ENCODE peak calls at places on chromosomes 5 and 9, in six cellular contexts. S is neural crest cell, Y is GM10248, N is kidney, Z is Peyer's patch, D is fibroblast of lung. A is an unnamed sample.

GRCh38 chr9:121598167-121599000 is 53.0 kb upstream of the DAB2IP start:
- DNase-seq in S (peak; percentile 60), Y (no peak), N (peak; percentile 96), Z (peak; percentile 57), D (peak; percentile 87), A (peak; percentile 55)

GRCh38 chr9:133992780-133993634 is 883 bp upstream of the VAV2 start:
- DNase-seq in S (peak; percentile 60), Y (peak; percentile 90), N (peak; percentile 96), Z (peak; percentile 91), D (peak; percentile 89), A (peak; percentile 89)

GRCh38 chr5:157545911-157546310 is 29.7 kb downstream of the ADAM19 start:
- DNase-seq in S (no peak), Y (no peak), N (no peak), Z (no peak), D (no peak), A (no peak)

GRCh38 chr5:39998518-39998917 is 573.7 kb upstream of the DAB2 start:
- DNase-seq in S (no peak), Y (no peak), N (no peak), Z (no peak), D (no peak), A (no peak)

GRCh38 chr5:178477224-178478201 is 112.7 kb downstream of the COL23A1 start:
- DNase-seq in S (no peak), Y (no peak), N (no peak), Z (no peak), D (no peak), A (no peak)

GRCh38 chr5:1007681-1008450 is 736 bp upstream of the NKD2 start:
- DNase-seq in S (no peak), Y (no peak), N (peak; percentile 65), Z (peak; percentile 46), D (no peak), A (no peak)

GRCh38 chr5:140800816-140801493 is at the start of gene PCDHA3:
- DNase-seq in S (no peak), Y (no peak), N (no peak), Z (no peak), D (peak; percentile 18), A (peak; percentile 36)

GRCh38 chr5:103094737-103095136 is 25.2 kb downstream of the GIN1 start:
- DNase-seq in S (no peak), Y (no peak), N (no peak), Z (no peak), D (no peak), A (no peak)

GRCh38 chr5:157431544-157432200 is 28.3 kb upstream of the NIPAL4 start:
- DNase-seq in S (no peak), Y (peak; percentile 56), N (no peak), Z (no peak), D (peak; percentile 58), A (peak; percentile 75)

GRCh38 chr5:126938461-126938860 is 91.9 kb downstream of the MARCHF3 start:
- DNase-seq in S (no peak), Y (no peak), N (no peak), Z (no peak), D (peak; percentile 78), A (peak; percentile 90)

GRCh38 chr5:74919487-74919886 is 53.3 kb upstream of the FAM169A start:
- DNase-seq in S (no peak), Y (peak; percentile 44), N (no peak), Z (no peak), D (peak; percentile 58), A (peak; percentile 78)

GRCh38 chr5:163350083-163350482 is 87.3 kb upstream of the CCNG1 start:
- DNase-seq in S (no peak), Y (no peak), N (no peak), Z (no peak), D (no peak), A (no peak)

GRCh38 chr5:38404667-38405276 is 146.4 kb downstream of the EGFLAM start:
- DNase-seq in S (no peak), Y (no peak), N (no peak), Z (no peak), D (no peak), A (no peak)

DNA sequence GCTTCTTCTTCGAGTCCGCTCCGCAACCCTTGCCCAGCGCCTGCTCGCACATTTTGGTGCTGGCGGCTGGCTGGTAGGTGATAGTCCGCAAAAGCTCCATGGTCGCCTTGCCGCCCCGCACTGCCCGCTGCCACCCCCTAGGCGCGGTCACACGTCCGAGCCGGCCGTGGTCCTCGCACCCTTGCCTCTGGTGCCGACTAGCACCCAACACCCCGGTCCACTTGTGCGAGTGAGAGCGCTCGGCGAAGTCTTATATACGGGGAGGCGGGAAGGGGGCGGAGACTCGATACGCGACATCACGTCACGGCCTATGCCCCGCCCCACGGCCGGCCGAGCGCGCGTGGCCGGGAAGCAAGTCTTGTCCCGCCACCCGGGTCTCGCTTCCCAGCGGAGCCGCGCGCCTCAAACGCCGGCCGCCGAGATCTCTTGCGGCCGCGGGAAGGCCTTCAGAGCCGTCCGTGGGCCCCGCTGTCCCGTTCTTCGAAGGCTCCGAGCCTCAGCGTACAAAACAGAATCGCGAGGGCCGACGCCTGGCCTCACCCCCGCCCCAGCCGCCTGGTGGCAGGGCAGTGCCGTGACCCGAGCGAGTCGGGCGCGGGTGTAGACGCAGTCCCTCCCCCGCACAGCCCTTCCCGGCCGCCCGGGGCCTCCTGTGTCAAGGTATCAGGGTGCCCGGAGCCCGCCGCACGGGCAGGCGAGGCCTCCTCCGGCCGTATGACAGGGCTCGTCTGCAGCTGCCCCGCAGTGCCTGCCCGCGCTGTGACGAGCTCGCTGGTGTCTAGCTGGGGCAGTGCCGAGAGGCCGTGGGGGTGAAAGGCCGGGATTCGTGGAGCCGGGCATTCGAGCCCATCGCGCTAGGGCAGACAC is at the start of gene PLK2:
- DNase-seq in S (peak; percentile 83), Y (peak; percentile 85), N (peak; percentile 97), Z (peak; percentile 96), D (peak; percentile 92), A (peak; percentile 97)
- TF ChIP-seq CTCF in S (peak; percentile 50), Y (peak; percentile 38), N (peak; percentile 28), Z (no peak), D (peak; percentile 34), A (peak; percentile 54)

DNA sequence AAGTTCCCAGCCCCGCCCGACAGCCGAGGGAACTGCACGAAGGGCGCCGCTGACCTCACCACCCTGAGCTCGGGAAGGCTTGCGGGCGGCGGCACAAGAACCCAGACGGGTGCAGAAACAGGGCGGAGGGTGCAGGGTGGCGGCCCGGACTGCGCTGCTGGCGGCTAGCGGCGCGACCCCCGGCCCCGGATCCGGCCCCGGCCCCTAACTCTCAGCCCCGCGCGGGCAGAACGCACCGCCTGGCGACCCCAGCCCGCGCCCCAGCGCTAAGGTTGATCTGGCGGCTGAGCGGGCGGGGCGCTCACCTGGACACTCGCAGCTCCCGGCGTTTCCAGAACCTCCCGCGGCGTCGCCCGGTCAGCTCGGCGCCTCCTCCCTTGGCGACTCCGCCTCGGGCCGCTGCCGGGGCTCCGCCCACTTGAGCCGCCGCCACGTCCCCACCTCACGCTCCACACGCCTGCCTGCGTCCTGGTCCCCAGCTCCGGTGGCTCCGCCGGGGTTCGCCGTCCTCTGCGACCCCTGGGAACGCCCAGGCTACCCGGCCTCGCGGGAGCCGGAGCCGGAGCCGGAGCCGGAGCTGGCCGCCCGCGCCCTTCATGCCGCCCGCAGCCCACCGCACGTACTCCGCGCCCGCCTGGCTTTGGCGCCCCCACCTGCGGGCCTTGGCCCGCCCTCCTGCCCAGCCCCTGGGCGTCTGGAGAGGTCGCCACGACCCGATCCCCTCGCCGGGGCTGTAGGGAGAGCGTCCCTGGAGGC is at the start of gene P4HA2:
- DNase-seq in S (peak; percentile 58), Y (peak; percentile 94), N (peak; percentile 94), Z (peak; percentile 91), D (peak; percentile 69), A (peak; percentile 70)
- TF ChIP-seq CTCF in S (peak; percentile 33), Y (no peak), N (no peak), Z (no peak), D (no peak), A (peak; percentile 38)

GRCh38 chr5:64074533-64074932 is 91.1 kb upstream of the RNF180 start:
- DNase-seq in S (peak; percentile 16), Y (peak; percentile 37), N (no peak), Z (no peak), D (peak; percentile 18), A (peak; percentile 46)
- TF ChIP-seq CTCF in S (peak; percentile 69), Y (peak; percentile 50), N (peak; percentile 33), Z (peak; percentile 25), D (peak; percentile 61), A (peak; percentile 73)

DNA sequence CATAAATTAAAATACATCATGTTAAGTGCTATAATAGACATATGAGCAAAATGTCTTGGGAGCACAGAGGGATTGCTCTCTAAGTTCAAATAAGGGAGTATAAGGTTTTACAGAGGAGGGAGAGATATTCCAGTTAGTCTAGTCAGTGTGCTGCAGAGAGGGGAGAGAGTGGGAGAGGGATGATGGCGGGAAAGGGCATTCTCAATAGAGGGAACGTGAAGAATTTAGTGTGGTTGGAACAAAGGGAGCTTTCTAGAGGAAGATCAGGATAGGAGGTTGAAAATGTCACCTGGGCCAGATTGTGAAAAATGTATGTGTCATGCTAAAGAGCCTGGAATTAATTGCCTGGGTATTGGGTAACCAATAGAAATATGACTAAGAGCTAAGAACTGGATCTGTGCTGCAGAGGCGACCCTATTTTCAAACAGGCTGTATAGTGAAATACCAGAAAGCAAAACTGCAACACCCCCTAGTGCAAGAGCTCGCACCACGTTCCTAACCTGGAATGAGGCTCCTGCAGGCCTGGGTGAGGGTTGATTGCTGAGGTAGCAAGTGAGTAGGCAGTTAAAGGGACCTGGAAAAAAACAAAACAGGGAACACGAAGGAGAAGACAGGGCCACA is 791.8 kb upstream of the C9orf72 start:
- DNase-seq in S (no peak), Y (no peak), N (no peak), Z (no peak), D (no peak), A (no peak)
- TF ChIP-seq CTCF in S (no peak), Y (no peak), N (peak; percentile 6), Z (no peak), D (no peak), A (no peak)

GRCh38 chr5:139402561-139403158 is 1.2 kb downstream of the SPATA24 start:
- DNase-seq in S (no peak), Y (no peak), N (peak; percentile 29), Z (no peak), D (no peak), A (no peak)
- TF ChIP-seq CTCF in S (peak; percentile 48), Y (peak; percentile 60), N (no peak), Z (peak; percentile 29), D (no peak), A (peak; percentile 24)

DNA sequence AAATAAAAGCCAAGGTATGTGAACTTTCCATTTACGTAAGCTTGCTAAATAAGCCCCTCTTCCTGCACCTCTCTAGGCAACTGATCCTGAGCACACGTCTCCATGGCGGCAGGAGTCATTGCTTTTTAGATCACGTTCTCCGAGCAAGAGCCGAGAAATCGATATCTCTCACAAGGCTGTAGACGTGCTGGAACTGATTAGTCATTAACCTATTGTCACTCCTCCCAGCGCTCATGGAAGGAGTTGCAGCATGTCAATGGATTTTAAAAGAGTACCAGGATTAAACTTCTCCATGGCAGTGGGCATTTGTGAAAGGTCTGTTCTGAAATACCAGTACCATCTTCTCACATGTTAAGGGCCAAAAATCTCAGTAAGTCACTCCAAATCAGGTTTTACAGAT is 4.7 kb upstream of the ADCY2 start:
- DNase-seq in S (no peak), Y (no peak), N (no peak), Z (no peak), D (peak; percentile 16), A (no peak)
- TF ChIP-seq CTCF in S (peak; percentile 48), Y (no peak), N (no peak), Z (no peak), D (no peak), A (no peak)

A was measured in fibroblast of the aortic adventitia.